ENCODE peak calls at places on chromosomes 13 and 19, in four cellular contexts. One of them, this sample, is unnamed.

GRCh38 chr13:106291006-106291405 is 244.5 kb downstream of the EFNB2 start:
- DNase-seq in heart left ventricle: no peak
- DNase-seq in fibroblast of lung: peak; percentile 71
- DNase-seq in tibial nerve: no peak
- DNase-seq in this sample: no peak

GRCh38 chr13:41356788-41357187 is 45.7 kb downstream of the NAA16 start:
- DNase-seq in tibial nerve: no peak
- DNase-seq in heart left ventricle: no peak
- DNase-seq in fibroblast of lung: no peak
- DNase-seq in this sample: no peak

GRCh38 chr19:47226426-47227346 is 4.3 kb downstream of the BBC3 start:
- DNase-seq in heart left ventricle: peak; percentile 94
- DNase-seq in fibroblast of lung: peak; percentile 62
- DNase-seq in tibial nerve: peak; percentile 85
- DNase-seq in this sample: peak; percentile 90

GRCh38 chr13:99642841-99643240 is 141.6 kb downstream of the TM9SF2 start:
- DNase-seq in tibial nerve: no peak
- DNase-seq in fibroblast of lung: no peak
- DNase-seq in heart left ventricle: no peak
- DNase-seq in this sample: no peak

GRCh38 chr19:51078731-51079130 is 4.0 kb downstream of the KLK14 start:
- DNase-seq in fibroblast of lung: no peak
- DNase-seq in tibial nerve: no peak
- DNase-seq in heart left ventricle: no peak
- DNase-seq in this sample: no peak

GRCh38 chr13:48778551-48779088 is 124.9 kb downstream of the CYSLTR2 start:
- DNase-seq in fibroblast of lung: no peak
- DNase-seq in tibial nerve: no peak
- DNase-seq in heart left ventricle: no peak
- DNase-seq in this sample: no peak

GRCh38 chr13:29593605-29594297 is 1.7 kb downstream of the SLC7A1 start:
- DNase-seq in fibroblast of lung: no peak
- DNase-seq in tibial nerve: no peak
- DNase-seq in heart left ventricle: no peak
- DNase-seq in this sample: no peak

GRCh38 chr13:83350569-83350968 is 531.7 kb downstream of the SLITRK1 start:
- DNase-seq in fibroblast of lung: peak; percentile 47
- DNase-seq in heart left ventricle: no peak
- DNase-seq in tibial nerve: no peak
- DNase-seq in this sample: no peak

GRCh38 chr13:87810391-87810801 is 139.2 kb downstream of the SLITRK5 start:
- DNase-seq in heart left ventricle: no peak
- DNase-seq in fibroblast of lung: no peak
- DNase-seq in tibial nerve: no peak
- DNase-seq in this sample: no peak

DNA sequence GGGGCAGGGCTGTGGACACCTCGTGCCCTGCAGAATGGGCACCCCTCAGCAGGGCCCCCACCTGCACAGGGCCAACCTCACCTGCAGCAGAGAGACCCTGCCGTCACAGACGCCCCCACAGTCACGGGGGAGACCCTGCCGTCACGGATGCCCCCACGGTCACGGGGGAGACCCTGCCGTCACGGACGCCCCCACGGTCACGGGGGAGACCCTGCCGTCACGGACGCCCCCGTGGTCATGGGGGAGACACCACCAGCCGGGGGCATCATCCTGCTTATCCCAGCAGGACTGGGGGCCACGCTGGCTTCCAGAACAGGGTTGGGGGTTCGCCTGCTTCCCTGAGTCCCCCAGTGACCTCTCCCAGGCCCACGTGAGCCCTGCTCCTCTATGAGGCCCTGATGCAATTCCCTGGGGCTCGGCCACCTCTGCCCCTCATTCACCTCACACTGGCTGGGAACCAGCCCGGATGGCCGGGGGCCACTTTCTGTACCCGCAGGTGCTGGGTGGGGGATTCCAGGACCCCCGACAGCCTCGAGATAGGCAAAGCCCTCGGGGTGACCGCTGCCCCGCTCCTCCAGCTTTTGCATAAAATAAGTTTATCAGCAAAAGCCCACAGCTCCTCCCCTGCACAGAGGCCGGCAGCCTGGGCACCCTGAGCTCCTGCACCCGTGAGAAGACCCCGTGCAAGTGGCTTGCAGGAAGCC is 23.6 kb downstream of the SBNO2 start:
- DNase-seq in tibial nerve: no peak
- DNase-seq in heart left ventricle: no peak
- DNase-seq in fibroblast of lung: no peak
- DNase-seq in this sample: no peak
- H3K4me1 ChIP-seq in tibial nerve: peaks cover 37% of the 10 kb centered on the region
- H3K4me1 ChIP-seq in heart left ventricle: peaks cover 33% of the 10 kb centered on the region
- H3K4me1 ChIP-seq in fibroblast of lung: peaks cover 19% of the 10 kb centered on the region
- H3K4me1 ChIP-seq in this sample: peaks cover 23% of the 10 kb centered on the region

DNA sequence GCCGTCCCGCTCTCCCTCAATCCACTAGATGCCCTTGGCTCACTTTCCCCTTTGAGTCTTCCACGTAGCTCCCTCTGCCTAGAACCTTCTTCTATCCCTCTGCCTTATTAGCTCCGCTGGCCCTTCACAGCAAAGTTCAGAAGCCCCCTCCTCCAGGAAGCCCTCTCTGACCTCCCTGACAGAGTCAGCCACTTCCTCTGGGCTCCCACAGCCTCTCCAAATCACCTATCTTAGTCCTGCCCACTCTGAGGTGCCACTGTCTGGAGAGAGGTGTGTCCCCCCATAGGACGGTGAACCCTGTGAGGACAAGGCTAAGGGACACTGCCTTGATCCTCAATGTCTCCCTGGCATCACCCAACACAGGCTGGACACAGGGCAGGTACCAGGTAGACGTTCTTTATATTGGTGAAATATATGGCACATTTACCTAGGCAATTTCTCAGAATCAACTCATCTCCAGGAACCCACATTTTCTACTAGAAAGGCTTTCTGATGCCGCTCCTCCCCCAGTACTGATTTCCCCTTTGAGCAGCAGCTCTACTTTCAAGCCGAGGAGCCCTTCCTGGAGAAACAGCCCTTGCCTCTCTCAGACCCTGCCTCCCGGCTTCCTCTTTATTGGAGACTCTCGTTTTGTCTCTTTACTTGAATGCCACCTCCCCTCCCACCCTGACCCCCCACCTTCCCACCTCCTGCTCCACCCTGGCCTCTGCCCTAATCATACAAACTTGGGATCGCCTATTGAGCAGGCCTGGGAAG is 3.4 kb upstream of the TGFB1 start:
- DNase-seq in fibroblast of lung: no peak
- DNase-seq in tibial nerve: no peak
- DNase-seq in heart left ventricle: no peak
- DNase-seq in this sample: no peak
- H3K27ac ChIP-seq in fibroblast of lung: no peak overlapping the region
- H3K27ac ChIP-seq in tibial nerve: no peak overlapping the region
- H3K27ac ChIP-seq in heart left ventricle: no peak overlapping the region
- H3K27ac ChIP-seq in this sample: no peak overlapping the region

GRCh38 chr13:69617587-69617986 is 490.0 kb upstream of the ATXN8OS start:
- DNase-seq in heart left ventricle: no peak
- DNase-seq in tibial nerve: no peak
- DNase-seq in fibroblast of lung: no peak
- DNase-seq in this sample: no peak
- H3K4me1 ChIP-seq in heart left ventricle: no peaks in the 10 kb centered on the region
- H3K4me1 ChIP-seq in tibial nerve: no peaks in the 10 kb centered on the region
- H3K4me1 ChIP-seq in fibroblast of lung: no peaks in the 10 kb centered on the region
- H3K4me1 ChIP-seq in this sample: no peaks in the 10 kb centered on the region

DNA sequence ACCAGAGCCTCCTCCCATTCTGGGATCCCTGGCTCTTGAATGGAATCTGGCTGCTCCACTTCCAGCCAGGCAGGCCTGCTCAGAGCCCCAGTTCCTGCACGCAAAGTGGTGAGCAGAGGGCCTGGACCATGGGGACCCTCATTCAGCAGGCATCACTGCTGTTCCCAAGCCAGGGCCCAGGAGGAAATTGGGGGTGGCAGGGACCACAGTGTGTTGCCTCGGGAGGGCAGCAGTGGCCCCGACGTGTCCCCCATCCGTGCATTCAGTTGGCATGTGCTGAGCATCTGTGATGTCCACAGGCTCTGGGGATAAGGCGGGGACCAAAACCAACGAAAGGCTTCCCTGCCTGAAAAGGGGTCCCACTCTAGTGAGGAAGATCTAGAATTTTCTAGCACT is 11.2 kb downstream of the CCDC97 start:
- DNase-seq in tibial nerve: no peak
- DNase-seq in heart left ventricle: no peak
- DNase-seq in fibroblast of lung: no peak
- DNase-seq in this sample: no peak
- H3K27ac ChIP-seq in tibial nerve: peak overlapping the region; percentile 95
- H3K27ac ChIP-seq in heart left ventricle: no peak overlapping the region
- H3K27ac ChIP-seq in fibroblast of lung: peak overlapping the region; percentile 97
- H3K27ac ChIP-seq in this sample: no peak overlapping the region

DNA sequence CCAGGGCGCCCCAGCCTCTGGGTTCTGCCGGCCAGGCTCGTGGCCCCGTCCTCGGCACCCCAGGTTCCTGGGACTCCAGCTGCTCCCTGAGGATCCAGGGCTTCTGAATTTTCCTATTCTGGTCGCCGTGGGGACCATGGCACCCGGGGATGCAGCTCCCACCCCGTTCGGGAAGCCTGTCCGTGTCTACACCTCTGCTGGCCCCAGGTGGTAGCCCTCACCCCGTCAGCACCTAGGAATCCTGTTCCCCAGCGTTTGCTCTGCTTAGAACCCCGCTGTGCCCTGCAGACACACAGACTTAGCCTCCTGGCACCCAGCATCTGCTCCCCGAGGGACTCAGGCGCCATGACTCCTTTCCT is 960 bp downstream of the PPFIA3 start:
- DNase-seq in heart left ventricle: no peak
- DNase-seq in tibial nerve: no peak
- DNase-seq in fibroblast of lung: no peak
- DNase-seq in this sample: no peak
- H3K4me1 ChIP-seq in heart left ventricle: peaks cover 10% of the 10 kb centered on the region
- H3K4me1 ChIP-seq in tibial nerve: peaks cover 22% of the 10 kb centered on the region
- H3K4me1 ChIP-seq in fibroblast of lung: peaks cover 7% of the 10 kb centered on the region
- H3K4me1 ChIP-seq in this sample: peaks cover 17% of the 10 kb centered on the region